ENCODE peak calls at places on chromosomes 16 and 17, in five cellular contexts. S is IMR-90, H is GM12878, X is transverse colon, N is testis. K is an unnamed sample.

GRCh38 chr16:77090062-77090461 is 100.9 kb upstream of the MON1B start:
- DNase-seq in X (no peak), S (no peak), N (no peak), H (no peak), K (no peak)

GRCh38 chr17:57756941-57757340 is 11.8 kb upstream of the CCDC182 start:
- DNase-seq in X (no peak), S (no peak), H (no peak), N (no peak), K (no peak)

GRCh38 chr16:30374538-30374937 is at the start of gene MYL11:
- DNase-seq in X (no peak), H (no peak), N (no peak), S (no peak), K (no peak)

GRCh38 chr16:21950782-21951521 is 2.2 kb upstream of the UQCRC2 start:
- DNase-seq in S (peak; percentile 37), N (peak; percentile 29), X (no peak), H (no peak), K (no peak)

GRCh38 chr16:78503501-78504110 is 404.2 kb downstream of the WWOX start:
- DNase-seq in X (peak; percentile 44), H (no peak), N (peak; percentile 83), S (peak; percentile 11), K (peak; percentile 75)

GRCh38 chr16:6682142-6682811 is 650.4 kb upstream of the RBFOX1 start:
- DNase-seq in H (no peak), X (peak; percentile 26), N (peak; percentile 82), S (no peak), K (no peak)

GRCh38 chr17:37212184-37212583 is 163.6 kb upstream of the C17orf78 start:
- DNase-seq in N (no peak), H (no peak), X (no peak), S (no peak), K (no peak)

GRCh38 chr17:57750109-57750845 is 5.2 kb upstream of the CCDC182 start:
- DNase-seq in S (no peak), X (no peak), N (no peak), H (no peak), K (no peak)

GRCh38 chr16:67883872-67884261 is 818 bp upstream of the NRN1L start:
- DNase-seq in S (peak; percentile 26), H (no peak), N (peak; percentile 52), X (peak; percentile 72), K (peak; percentile 85)

GRCh38 chr17:47077576-47077975 is 98.5 kb upstream of the RPRML start:
- DNase-seq in X (no peak), H (no peak), S (peak; percentile 83), N (no peak), K (no peak)

GRCh38 chr17:64074704-64075484 is 54.5 kb upstream of the ICAM2 start:
- DNase-seq in X (no peak), N (no peak), H (no peak), S (peak; percentile 83), K (no peak)

GRCh38 chr17:51056813-51057510 is 63.7 kb downstream of the SPAG9 start:
- DNase-seq in X (no peak), S (peak; percentile 93), N (peak; percentile 50), H (no peak), K (no peak)

GRCh38 chr17:48596735-48597491 is 3.3 kb upstream of the HOXB5 start:
- DNase-seq in N (no peak), X (no peak), S (peak; percentile 89), H (no peak), K (peak; percentile 44)

GRCh38 chr17:17044846-17045561 is 2.7 kb downstream of the MPRIP start:
- DNase-seq in S (peak; percentile 79), N (peak; percentile 70), X (no peak), H (peak; percentile 35), K (no peak)

GRCh38 chr17:79970576-79971068 is 65.0 kb downstream of the TBC1D16 start:
- DNase-seq in X (peak; percentile 50), S (peak; percentile 10), H (no peak), N (peak; percentile 90), K (peak; percentile 51)

GRCh38 chr17:52419256-52419655 is 260.7 kb upstream of the CA10 start:
- DNase-seq in N (peak; percentile 24), S (no peak), X (no peak), H (no peak), K (no peak)

GRCh38 chr16:70647461-70648359 is 1.4 kb downstream of the IL34 start:
- DNase-seq in H (no peak), N (peak; percentile 42), S (no peak), X (no peak), K (no peak)

GRCh38 chr16:1971678-1972489 is at the start of gene TBL3:
- DNase-seq in N (peak; percentile 94), H (peak; percentile 70), X (peak; percentile 95), S (peak; percentile 92), K (peak; percentile 93)
- TF ChIP-seq POLR2A in N (peak; percentile 50), H (peak; percentile 97), X (peak; percentile 95), S (peak; percentile 94), K (peak; percentile 94)

DNA sequence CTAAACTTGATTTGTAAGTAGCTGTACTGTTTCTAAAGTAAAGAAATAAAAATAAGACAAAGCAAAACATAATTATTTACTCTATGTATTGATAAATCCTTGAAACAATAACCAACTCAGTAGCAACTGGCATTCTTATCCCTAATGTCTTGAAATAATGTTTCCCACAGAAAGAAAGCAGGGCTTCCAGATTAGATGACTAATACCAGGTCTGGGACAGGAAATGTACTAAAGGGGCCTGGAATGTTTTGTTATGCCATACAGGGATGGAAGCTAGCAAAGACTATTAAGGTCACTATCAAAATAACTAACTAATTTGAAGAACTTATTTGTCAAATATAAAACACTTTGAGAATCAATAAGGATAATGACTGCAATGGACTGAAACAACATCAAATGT is 82.1 kb downstream of the CFDP1 start:
- DNase-seq in S (peak; percentile 80), H (no peak), X (no peak), N (no peak), K (no peak)
- H3K4me3 ChIP-seq in S (no peak overlapping the region), H (no peak overlapping the region), X (no peak overlapping the region), N (no peak overlapping the region), K (no peak overlapping the region)

GRCh38 chr17:74776044-74776962 is at the start of gene NAT9:
- DNase-seq in X (peak; percentile 99), S (peak; percentile 92), N (peak; percentile 94), H (peak; percentile 82), K (peak; percentile 95)
- TF ChIP-seq POLR2A in X (peak; percentile 57), S (peak; percentile 65), N (no peak), H (peak; percentile 89), K (peak; percentile 67)

DNA sequence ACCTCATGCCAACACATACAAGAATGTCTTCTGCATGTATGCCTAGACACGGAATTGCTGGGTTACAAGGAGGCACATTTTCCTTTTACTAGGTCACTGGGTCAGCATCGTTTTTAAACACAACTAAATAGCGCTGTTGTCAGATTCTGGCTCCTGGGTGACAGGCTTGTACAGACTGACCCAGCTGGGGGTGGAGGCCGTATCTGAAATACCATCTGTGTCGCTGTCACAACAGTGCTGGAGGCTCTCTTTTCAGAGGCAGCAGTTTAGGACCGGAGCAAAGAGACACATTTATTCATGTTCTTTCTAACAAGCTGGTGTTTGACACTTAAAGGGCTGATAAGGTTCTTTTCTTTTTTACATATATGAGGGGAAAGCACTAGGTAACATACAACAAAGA is 403.0 kb upstream of the ASIC2 start:
- DNase-seq in S (no peak), N (no peak), X (no peak), H (no peak), K (no peak)
- H3K4me3 ChIP-seq in S (no peak overlapping the region), N (no peak overlapping the region), X (no peak overlapping the region), H (no peak overlapping the region), K (no peak overlapping the region)

DNA sequence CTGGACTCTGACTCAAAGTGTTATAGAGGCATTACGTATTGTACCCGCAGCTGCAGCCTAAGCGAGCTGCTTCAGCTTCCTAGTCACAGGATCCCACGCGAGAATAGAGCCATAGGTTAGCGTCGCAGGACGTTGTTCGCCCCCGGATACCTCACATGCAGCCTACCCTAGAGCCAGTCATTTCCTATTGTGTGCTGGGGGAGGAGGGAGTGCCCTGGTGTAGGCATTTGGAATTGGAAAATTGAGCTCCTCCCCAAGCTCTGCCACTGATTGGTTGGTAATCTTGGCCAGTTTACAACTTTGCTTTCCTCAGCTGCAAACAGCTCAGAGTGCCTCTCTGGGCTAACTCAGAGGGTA is 530 bp downstream of the NAA60 start:
- DNase-seq in X (peak; percentile 42), H (no peak), S (peak; percentile 80), N (peak; percentile 49), K (no peak)
- TF ChIP-seq POLR2A in X (peak; percentile 61), H (peak; percentile 63), S (peak; percentile 48), N (no peak), K (peak; percentile 9)

GRCh38 chr17:76472726-76473125 is 5.3 kb downstream of the AANAT start:
- DNase-seq in S (no peak), N (no peak), H (no peak), X (no peak), K (no peak)
- H3K4me3 ChIP-seq in S (no peak overlapping the region), N (no peak overlapping the region), H (no peak overlapping the region), X (no peak overlapping the region), K (no peak overlapping the region)

DNA sequence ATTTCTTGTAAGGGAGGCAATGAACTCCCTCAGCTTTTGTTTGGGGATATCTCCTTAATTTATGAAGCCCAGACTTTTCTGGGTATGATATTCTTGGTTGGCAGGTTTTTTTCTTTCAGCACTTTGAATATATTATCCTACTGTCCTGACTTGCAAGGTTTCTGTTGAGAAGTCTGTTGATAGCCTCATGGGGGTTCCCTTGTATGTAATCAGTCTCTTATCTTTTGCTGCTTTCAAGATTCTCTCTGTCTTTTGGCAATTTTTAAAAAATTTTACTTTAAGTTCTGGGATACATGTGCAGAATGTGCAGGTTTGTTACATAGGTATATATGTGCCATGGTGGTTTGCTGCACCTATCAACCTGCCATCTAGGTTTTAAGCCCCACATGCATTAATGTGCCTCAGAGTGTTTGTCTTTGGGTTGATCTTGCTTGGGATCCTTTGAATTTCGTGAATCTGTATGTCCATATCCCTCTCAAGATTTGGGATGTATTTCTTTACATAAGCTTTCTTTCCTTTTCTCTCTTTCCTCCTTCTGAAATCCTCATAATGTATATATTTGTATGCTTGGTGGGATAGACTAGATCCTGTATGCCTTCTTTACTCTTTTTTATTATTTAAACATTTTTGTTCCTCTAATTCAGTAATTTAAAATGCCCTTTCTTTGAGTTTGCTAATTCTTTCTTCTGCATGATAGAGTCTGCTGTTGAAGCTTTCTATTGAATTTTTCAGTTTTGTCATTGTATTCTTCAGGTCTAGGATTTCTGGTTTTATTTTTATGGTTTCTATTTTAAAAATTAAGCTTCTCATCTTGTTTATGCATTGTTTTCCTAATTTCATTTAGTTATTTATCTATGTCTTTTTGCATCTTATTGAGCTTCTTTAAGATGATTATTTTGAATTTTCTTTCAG is 5.2 kb upstream of the KRT25 start:
- DNase-seq in N (no peak), S (no peak), X (no peak), H (no peak), K (no peak)
- TF ChIP-seq POLR2A in N (no peak), S (no peak), X (no peak), H (no peak), K (no peak)

GRCh38 chr17:82544431-82545070 is 25.0 kb downstream of the FOXK2 start:
- DNase-seq in S (no peak), X (no peak), N (no peak), H (no peak), K (no peak)
- H3K4me3 ChIP-seq in S (no peak overlapping the region), X (no peak overlapping the region), N (peak overlapping the region; percentile 10), H (no peak overlapping the region), K (no peak overlapping the region)